ENCODE peak calls at places on chromosome 19, in nine cellular contexts. I is upper lobe of left lung, D is suprapubic skin, J is sigmoid colon, R is tibial nerve, X is SK-N-SH, B is A549, W is H1, M is ovary. E is an unnamed sample.

GRCh38 chr19:49362048-49362925 is at the start of gene TEAD2:
- DNase-seq in B (peak), W (peak), I (peak), J (peak), M (peak), X (peak), R (peak), D (peak), E (peak)

GRCh38 chr19:47699360-47699917 is 13.8 kb upstream of the EHD2 start:
- DNase-seq in R (no peak), I (peak), J (no peak), M (no peak), W (peak), B (peak), X (peak), D (no peak), E (peak)

GRCh38 chr19:31821346-31821745 is 472.1 kb upstream of the TSHZ3 start:
- DNase-seq in X (no peak), W (no peak), D (no peak), R (no peak), B (no peak), I (no peak), J (no peak), M (no peak), E (no peak)

GRCh38 chr19:16447015-16447384 is 24.8 kb downstream of the EPS15L1 start:
- DNase-seq in I (no peak), D (peak), R (peak), J (peak), M (peak), W (no peak), B (no peak), X (no peak), E (peak)

GRCh38 chr19:58586131-58586765 is 13.1 kb upstream of the MZF1 start:
- DNase-seq in I (no peak), R (no peak), M (no peak), B (no peak), J (peak), W (no peak), D (no peak), X (no peak), E (no peak)

GRCh38 chr19:38424272-38424671 is 1.7 kb downstream of the RASGRP4 start:
- DNase-seq in R (no peak), D (no peak), I (no peak), M (no peak), B (no peak), X (no peak), W (no peak), J (no peak), E (no peak)

GRCh38 chr19:29487432-29487831 is 38.4 kb upstream of the VSTM2B start:
- DNase-seq in M (no peak), W (peak), R (no peak), X (no peak), D (no peak), I (no peak), B (no peak), J (peak), E (no peak)

GRCh38 chr19:46944918-46945628 is 74.6 kb upstream of the NPAS1 start:
- DNase-seq in M (peak), D (peak), W (peak), J (peak), B (no peak), R (peak), X (peak), I (no peak), E (no peak)

GRCh38 chr19:51331193-51331592 is 10.7 kb downstream of the VSIG10L start:
- DNase-seq in J (no peak), D (peak), I (no peak), R (no peak), M (no peak), B (no peak), W (no peak), X (no peak), E (no peak)

GRCh38 chr19:56105090-56105701 is 15.9 kb downstream of the ZNF787 start:
- DNase-seq in W (peak), R (peak), I (peak), D (peak), J (peak), B (peak), M (peak), X (no peak), E (peak)

GRCh38 chr19:12864721-12865715 is 16.2 kb downstream of the DNASE2 start:
- DNase-seq in X (no peak), D (no peak), I (peak), R (no peak), B (no peak), M (no peak), J (no peak), W (no peak), E (peak)
- TF ChIP-seq CTCF in X (no peak), D (no peak), I (no peak), R (no peak), B (no peak), M (no peak), J (no peak), W (no peak), E (no peak)

GRCh38 chr19:17556995-17557394 is 1.5 kb downstream of the COLGALT1 start:
- DNase-seq in R (no peak), X (no peak), J (no peak), W (no peak), B (no peak), I (no peak), M (no peak), D (no peak), E (no peak)

GRCh38 chr19:17555480-17555928 is at the start of gene COLGALT1:
- DNase-seq in X (peak), R (peak), M (peak), W (peak), D (peak), B (peak), I (peak), J (peak), E (peak)

GRCh38 chr19:17553256-17553655 is 2.2 kb upstream of the COLGALT1 start:
- DNase-seq in B (no peak), M (peak), J (peak), W (no peak), R (peak), D (peak), X (no peak), I (no peak), E (no peak)

GRCh38 chr19:17555929-17556813 is 722 bp downstream of the COLGALT1 start:
- DNase-seq in J (peak), M (peak), B (no peak), X (peak), I (no peak), R (no peak), W (peak), D (peak), E (peak)

GRCh38 chr19:17554968-17555479 is 425 bp upstream of the COLGALT1 start:
- DNase-seq in B (no peak), R (no peak), W (no peak), I (no peak), X (no peak), M (no peak), D (no peak), J (no peak), E (no peak)
- H3K27ac ChIP-seq in B (peak), R (peak), W (no peak), I (peak), X (no peak), M (no peak), D (peak), J (peak), E (peak)

GRCh38 chr19:1943661-1944087 is 2.7 kb downstream of the CSNK1G2 start:
- DNase-seq in W (no peak), D (no peak), M (peak), I (peak), J (peak), B (no peak), R (no peak), X (no peak), E (no peak)

GRCh38 chr19:1941146-1942077 is at the start of gene CSNK1G2:
- DNase-seq in M (peak), W (no peak), I (no peak), R (no peak), D (peak), B (no peak), X (no peak), J (no peak), E (no peak)

GRCh38 chr19:1944088-1944915 is 3.3 kb downstream of the CSNK1G2 start:
- DNase-seq in W (no peak), X (no peak), I (peak), M (peak), D (no peak), J (peak), R (no peak), B (no peak), E (peak)

GRCh38 chr19:1942934-1943555 is 2.1 kb downstream of the CSNK1G2 start:
- DNase-seq in R (no peak), M (peak), D (no peak), J (no peak), X (no peak), I (no peak), B (no peak), W (no peak), E (no peak)

GRCh38 chr19:1942078-1942933 is 1.3 kb downstream of the CSNK1G2 start:
- DNase-seq in W (peak), R (peak), I (peak), D (peak), J (peak), X (peak), B (peak), M (peak), E (peak)
- TF ChIP-seq EP300 in W (no peak), R (peak), I (no peak), D (no peak), J (no peak), X (no peak), B (no peak), M (no peak), E (no peak)

GRCh38 chr19:54100560-54100959 is at the start of gene OSCAR:
- DNase-seq in J (no peak), W (no peak), R (no peak), X (no peak), D (no peak), B (no peak), M (no peak), I (no peak), E (no peak)
- TF ChIP-seq CTCF in J (no peak), W (no peak), R (no peak), X (no peak), D (no peak), B (no peak), M (no peak), I (no peak), E (no peak)

GRCh38 chr19:13460045-13460444 is 46.2 kb downstream of the CACNA1A start:
- DNase-seq in D (no peak), I (no peak), R (no peak), J (no peak), M (no peak), X (no peak), W (peak), B (no peak), E (no peak)
- H3K27ac ChIP-seq in D (no peak), I (no peak), R (no peak), J (no peak), M (no peak), X (no peak), W (no peak), B (no peak), E (no peak)

GRCh38 chr19:7670150-7670784 is 1.4 kb downstream of the RETN start:
- DNase-seq in W (peak), R (no peak), D (no peak), I (peak), B (no peak), X (no peak), M (no peak), J (no peak), E (no peak)
- TF ChIP-seq EP300 in W (no peak), R (no peak), D (no peak), I (no peak), B (no peak), X (no peak), M (no peak), J (no peak), E (no peak)

GRCh38 chr19:6271721-6272410 is 7.9 kb downstream of the MLLT1 start:
- DNase-seq in X (peak), I (peak), M (peak), D (peak), R (peak), B (no peak), J (peak), W (no peak), E (peak)
- TF ChIP-seq CTCF in X (peak), I (no peak), M (no peak), D (no peak), R (no peak), B (no peak), J (no peak), W (no peak), E (no peak)

GRCh38 chr19:5016781-5017180 is 47.9 kb downstream of the KDM4B start:
- DNase-seq in B (no peak), R (no peak), W (no peak), I (peak), X (no peak), D (no peak), M (no peak), J (no peak), E (no peak)

GRCh38 chr19:5017235-5017634 is 48.3 kb downstream of the KDM4B start:
- DNase-seq in B (no peak), I (no peak), D (no peak), R (no peak), X (no peak), J (no peak), M (no peak), W (no peak), E (no peak)

GRCh38 chr19:5014941-5015340 is 46.0 kb downstream of the KDM4B start:
- DNase-seq in M (no peak), J (no peak), D (no peak), B (no peak), W (no peak), I (peak), X (no peak), R (no peak), E (no peak)

GRCh38 chr19:5018224-5019015 is 49.5 kb downstream of the KDM4B start:
- DNase-seq in W (no peak), X (no peak), I (no peak), J (no peak), D (no peak), B (no peak), M (no peak), R (no peak), E (no peak)

GRCh38 chr19:5016268-5016667 is 47.4 kb downstream of the KDM4B start:
- DNase-seq in D (no peak), B (no peak), X (no peak), W (no peak), R (no peak), J (no peak), I (no peak), M (no peak), E (no peak)
- H3K27ac ChIP-seq in D (no peak), B (no peak), X (no peak), W (no peak), R (no peak), J (no peak), I (no peak), M (no peak), E (no peak)

GRCh38 chr19:2242811-2243210 is 6.2 kb downstream of the SF3A2 start:
- DNase-seq in B (no peak), R (no peak), X (no peak), I (no peak), J (no peak), W (no peak), D (no peak), M (no peak), E (no peak)

GRCh38 chr19:2239173-2239572 is 2.5 kb downstream of the SF3A2 start:
- DNase-seq in M (no peak), D (no peak), I (no peak), X (no peak), W (no peak), B (no peak), J (no peak), R (no peak), E (no peak)

GRCh38 chr19:2242092-2242537 is 5.5 kb downstream of the SF3A2 start:
- DNase-seq in R (no peak), X (no peak), D (no peak), W (no peak), J (no peak), B (no peak), I (no peak), M (no peak), E (no peak)

GRCh38 chr19:2239771-2240770 is 3.4 kb downstream of the SF3A2 start:
- DNase-seq in M (no peak), X (no peak), W (no peak), B (no peak), I (peak), D (no peak), R (no peak), J (no peak), E (no peak)

DNA sequence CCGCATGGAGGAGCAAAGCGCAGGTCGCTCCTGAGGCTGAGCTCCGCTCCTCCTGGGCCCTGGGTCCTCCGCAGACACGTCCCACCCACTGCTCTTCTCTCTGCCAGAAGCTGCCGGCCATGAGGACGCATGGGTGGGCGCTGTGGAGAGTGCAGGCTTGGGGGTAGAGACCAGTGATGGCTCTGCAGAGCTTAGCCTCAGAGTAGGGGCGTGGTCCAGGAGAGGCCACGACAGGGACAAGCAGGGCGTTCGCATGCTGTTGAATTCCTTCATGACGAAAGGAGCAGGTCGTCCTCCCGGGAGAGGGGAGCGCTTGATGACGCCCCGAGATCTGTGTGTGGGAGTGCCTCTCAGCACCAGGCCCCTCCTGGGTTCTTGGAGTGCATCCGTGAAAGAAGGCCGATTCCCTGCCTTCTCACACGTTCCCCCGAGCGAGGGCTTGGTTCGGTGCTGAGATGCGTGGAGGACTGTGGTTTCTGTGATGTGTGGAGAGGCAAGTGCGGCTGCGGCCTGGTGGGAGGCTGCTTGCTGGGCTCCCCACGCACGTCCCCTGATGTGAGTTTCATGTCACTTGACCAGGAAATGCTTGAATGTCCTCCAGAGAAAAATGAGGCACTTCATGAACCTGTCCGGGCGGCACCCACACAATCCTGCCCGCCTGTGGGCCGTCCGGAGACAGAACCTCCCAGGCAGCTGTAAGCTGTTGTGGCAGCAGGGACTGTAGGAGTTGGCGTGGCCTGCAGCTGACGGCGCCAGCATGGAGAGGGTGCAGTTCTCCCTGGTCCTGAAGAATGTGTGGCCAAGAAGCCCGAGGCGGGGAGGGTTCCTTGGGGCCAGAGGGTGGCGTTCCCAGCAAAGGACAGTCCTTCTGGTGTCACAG is 4.5 kb downstream of the SF3A2 start:
- DNase-seq in X (no peak), W (no peak), D (no peak), R (no peak), I (peak), B (no peak), J (no peak), M (no peak), E (no peak)
- TF ChIP-seq EP300 in X (no peak), W (no peak), D (no peak), R (peak), I (no peak), B (no peak), J (no peak), M (no peak), E (no peak)

GRCh38 chr19:4606921-4607678 is 32.2 kb upstream of the TNFAIP8L1 start:
- DNase-seq in R (peak), X (peak), D (no peak), I (peak), J (no peak), B (no peak), W (peak), M (no peak), E (no peak)
- TF ChIP-seq CTCF in R (no peak), X (no peak), D (no peak), I (no peak), J (no peak), B (no peak), W (peak), M (no peak), E (no peak)